ENCODE peak calls at places on chromosome 4, in eight cellular contexts. L is right lobe of liver, Y is neural progenitor cell, T is fibroblast of pulmonary artery, G is PC-3, A is ovary, Z is brain microvascular endothelial cell, V is pancreas. K is an unnamed sample.

GRCh38 chr4:54066718-54067129 is 2.3 kb upstream of the CHIC2 start:
- DNase-seq in Z (no peak), Y (no peak), V (no peak), G (no peak), T (peak), A (no peak), L (no peak), K (no peak)

GRCh38 chr4:41719417-41719816 is 29.1 kb downstream of the PHOX2B start:
- DNase-seq in V (no peak), Y (no peak), Z (no peak), L (no peak), G (peak), A (no peak), T (no peak), K (no peak)

GRCh38 chr4:46254788-46255187 is 130.9 kb upstream of the GABRG1 start:
- DNase-seq in G (peak), Z (no peak), V (no peak), Y (no peak), A (no peak), T (no peak), L (no peak), K (no peak)

GRCh38 chr4:102552781-102553180 is 51.6 kb downstream of the NFKB1 start:
- DNase-seq in L (no peak), A (no peak), T (peak), V (no peak), Z (no peak), G (no peak), Y (no peak), K (no peak)

GRCh38 chr4:78602334-78602733 is 50.8 kb downstream of the ANXA3 start:
- DNase-seq in A (no peak), Y (no peak), V (no peak), G (no peak), Z (no peak), L (no peak), T (no peak), K (no peak)

GRCh38 chr4:163693776-163694175 is 199.3 kb downstream of the TMA16 start:
- DNase-seq in T (no peak), Y (no peak), A (no peak), V (no peak), L (no peak), G (peak), Z (peak), K (no peak)

GRCh38 chr4:10079951-10080873 is 36.4 kb downstream of the WDR1 start:
- DNase-seq in A (peak), L (peak), T (no peak), G (no peak), V (peak), Z (no peak), Y (no peak), K (no peak)

GRCh38 chr4:151409470-151410313 is 716 bp downstream of the FHIP1A start:
- DNase-seq in Z (no peak), Y (peak), G (peak), T (peak), L (peak), V (peak), A (peak), K (peak)

GRCh38 chr4:16627999-16628398 is 270.4 kb downstream of the LDB2 start:
- DNase-seq in Z (peak), Y (no peak), T (peak), G (peak), A (no peak), L (no peak), V (no peak), K (no peak)

GRCh38 chr4:68592673-68593072 is 16.6 kb upstream of the UGT2B17 start:
- DNase-seq in G (no peak), T (no peak), Z (no peak), A (no peak), L (no peak), Y (no peak), V (no peak), K (no peak)

GRCh38 chr4:134365852-134366251 is 164.3 kb upstream of the PABPC4L start:
- DNase-seq in V (no peak), G (peak), T (no peak), Y (no peak), Z (no peak), A (no peak), L (no peak), K (no peak)

DNA sequence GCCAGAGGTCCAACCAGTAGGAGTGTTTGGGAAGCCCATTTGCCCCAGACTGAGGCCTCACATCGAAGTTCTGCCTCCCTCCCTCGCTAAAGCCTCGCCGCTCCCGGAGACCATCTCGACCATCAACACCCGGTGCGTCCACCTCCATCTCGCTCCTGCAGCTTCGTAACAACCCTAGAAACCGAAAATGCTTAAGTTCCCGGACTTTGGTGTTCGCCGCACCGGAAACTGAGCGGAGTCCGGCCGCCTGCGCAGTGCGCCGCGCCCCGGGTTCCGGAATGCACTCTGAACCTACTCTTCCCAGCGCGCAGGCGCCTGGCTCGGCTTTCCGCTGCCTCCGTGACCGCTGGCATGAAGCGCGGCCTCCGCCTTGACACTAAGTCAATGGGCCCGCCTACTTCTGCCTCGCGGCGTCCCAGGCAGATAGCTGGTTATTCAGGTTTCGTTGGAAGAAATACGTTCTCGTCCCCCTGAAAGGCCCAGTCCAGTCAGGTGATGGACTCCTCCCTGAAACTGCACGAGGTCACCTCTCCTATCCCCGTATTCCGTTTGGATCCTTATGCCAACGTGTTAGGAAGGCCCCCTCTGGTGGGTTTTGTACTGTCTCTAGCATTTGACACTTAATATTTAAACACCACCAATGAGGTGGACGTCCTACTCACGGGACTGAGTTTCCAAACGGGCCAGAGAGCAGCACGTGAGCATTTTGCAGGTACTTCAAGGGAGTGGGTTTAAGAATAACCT is 21.4 kb downstream of the FABP2 start:
- DNase-seq in A (peak), Y (peak), G (peak), Z (peak), V (peak), L (peak), T (peak), K (peak)
- TF ChIP-seq CTCF in A (no peak), Y (peak), G (no peak), Z (peak), V (no peak), L (no peak), T (peak), K (no peak)

DNA sequence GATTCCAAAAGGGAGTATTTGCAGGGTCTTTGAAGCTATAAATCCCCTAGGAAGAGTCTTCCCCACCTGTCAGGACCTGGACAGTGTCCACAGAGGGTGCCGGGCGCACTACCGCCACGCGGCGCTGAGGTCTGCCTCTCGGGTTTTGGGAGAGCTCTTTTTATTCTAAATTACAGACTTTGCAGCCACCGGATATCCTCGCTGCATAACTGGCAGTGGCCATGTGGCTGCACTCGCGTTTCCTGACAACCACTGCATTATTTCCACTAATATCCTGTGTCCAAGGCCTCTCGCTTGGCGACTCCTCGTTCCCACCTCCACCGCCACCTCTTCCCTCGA is 608 bp upstream of the TMEM131L start:
- DNase-seq in Z (peak), T (peak), G (peak), V (peak), A (peak), L (peak), Y (peak), K (peak)
- TF ChIP-seq CTCF in Z (peak), T (peak), G (no peak), V (no peak), A (peak), L (peak), Y (no peak), K (no peak)

GRCh38 chr4:51862781-51863180 is 19.8 kb downstream of the DCUN1D4 start:
- DNase-seq in G (no peak), V (no peak), Z (no peak), T (no peak), Y (no peak), L (no peak), A (no peak), K (no peak)

GRCh38 chr4:51862199-51862598 is 19.2 kb downstream of the DCUN1D4 start:
- DNase-seq in Y (no peak), Z (no peak), A (no peak), L (no peak), G (no peak), T (no peak), V (no peak), K (no peak)

GRCh38 chr4:51858605-51859211 is 15.8 kb downstream of the DCUN1D4 start:
- DNase-seq in Z (no peak), L (no peak), T (no peak), Y (no peak), A (no peak), G (no peak), V (no peak), K (no peak)

GRCh38 chr4:51855751-51856150 is 12.8 kb downstream of the DCUN1D4 start:
- DNase-seq in Z (no peak), T (no peak), V (no peak), A (no peak), L (no peak), G (no peak), Y (no peak), K (no peak)

GRCh38 chr4:51859476-51860032 is 16.6 kb downstream of the DCUN1D4 start:
- DNase-seq in L (no peak), Y (no peak), V (no peak), G (no peak), Z (no peak), A (no peak), T (no peak), K (no peak)
- TF ChIP-seq CTCF in L (no peak), Y (no peak), V (no peak), G (no peak), Z (no peak), A (no peak), T (no peak), K (no peak)

GRCh38 chr4:1851575-1852415 is 4.2 kb downstream of the LETM1 start:
- DNase-seq in A (no peak), V (no peak), G (no peak), Z (no peak), L (peak), T (no peak), Y (no peak), K (no peak)
- TF ChIP-seq CTCF in A (no peak), V (no peak), G (no peak), Z (no peak), L (no peak), T (no peak), Y (no peak), K (no peak)

GRCh38 chr4:97152159-97152558 is 991.1 kb downstream of the STPG2 start:
- DNase-seq in Y (no peak), T (no peak), G (no peak), A (no peak), Z (no peak), L (no peak), V (no peak), K (no peak)

GRCh38 chr4:97150966-97151365 is 992.3 kb downstream of the STPG2 start:
- DNase-seq in T (no peak), V (no peak), Y (no peak), A (no peak), G (peak), L (no peak), Z (no peak), K (no peak)

GRCh38 chr4:97153042-97153441 is 990.2 kb downstream of the STPG2 start:
- DNase-seq in Z (peak), A (no peak), G (peak), V (no peak), L (no peak), Y (peak), T (peak), K (no peak)
- TF ChIP-seq CTCF in Z (peak), A (no peak), G (peak), V (no peak), L (no peak), Y (peak), T (peak), K (no peak)

DNA sequence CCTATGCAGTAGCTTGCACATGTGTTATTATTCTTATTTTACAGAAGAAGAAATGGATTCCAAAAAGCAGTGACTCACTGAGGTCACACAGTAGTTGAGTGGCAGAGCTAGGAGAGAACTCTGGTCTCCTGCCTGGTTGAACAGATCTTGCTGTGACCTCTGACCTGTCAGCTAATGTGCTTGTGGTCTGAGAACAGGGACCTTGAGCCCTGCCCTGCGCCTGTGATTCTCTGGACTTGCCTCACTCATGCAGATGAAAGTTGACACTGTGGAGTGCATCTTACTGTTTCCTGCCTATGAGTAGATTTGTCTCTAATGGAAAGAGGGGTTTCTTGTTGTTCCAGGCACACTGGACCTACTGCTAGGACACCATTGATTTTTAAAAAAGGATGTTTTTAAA is 32.3 kb downstream of the ETNPPL start:
- DNase-seq in V (no peak), Z (no peak), L (peak), G (no peak), Y (no peak), A (no peak), T (no peak), K (no peak)
- TF ChIP-seq CTCF in V (no peak), Z (no peak), L (no peak), G (no peak), Y (no peak), A (no peak), T (no peak), K (no peak)

DNA sequence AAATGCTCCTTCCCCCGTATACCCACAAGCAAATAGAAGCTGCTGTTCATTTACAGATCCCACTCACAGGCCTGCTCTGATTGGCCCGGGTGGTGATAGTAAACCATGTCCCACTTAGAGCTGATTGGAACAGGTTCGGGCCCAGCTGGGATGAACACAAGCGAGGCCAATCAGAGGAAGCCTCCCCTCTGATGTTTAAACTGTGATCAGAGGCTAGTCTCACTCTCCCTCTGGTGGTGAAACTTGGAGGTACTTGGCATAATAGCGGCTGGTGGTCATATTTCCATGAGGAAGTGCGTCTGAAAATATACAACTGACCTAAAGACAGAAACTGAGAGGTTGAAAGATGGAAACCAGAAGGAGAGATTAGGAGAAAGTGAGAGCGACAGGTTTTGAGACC is 51.5 kb upstream of the TRPC3 start:
- DNase-seq in V (no peak), Y (peak), T (peak), G (peak), L (no peak), Z (peak), A (no peak), K (peak)
- TF ChIP-seq CTCF in V (no peak), Y (peak), T (peak), G (peak), L (peak), Z (peak), A (no peak), K (peak)

GRCh38 chr4:157271166-157271869 is 50.8 kb downstream of the GRIA2 start:
- DNase-seq in L (no peak), A (no peak), T (no peak), G (peak), Y (no peak), Z (peak), V (no peak), K (no peak)
- TF ChIP-seq CTCF in L (no peak), A (no peak), T (no peak), G (no peak), Y (no peak), Z (no peak), V (no peak), K (no peak)

GRCh38 chr4:99201687-99202086 is 17.4 kb downstream of the ADH6 start:
- DNase-seq in G (no peak), L (no peak), A (no peak), Y (no peak), V (no peak), T (peak), Z (no peak), K (no peak)
- TF ChIP-seq CTCF in G (peak), L (peak), A (peak), Y (no peak), V (no peak), T (peak), Z (peak), K (no peak)

GRCh38 chr4:3452376-3452775 is 10.6 kb downstream of the HGFAC start:
- DNase-seq in Z (no peak), V (no peak), A (no peak), Y (peak), G (peak), L (no peak), T (peak), K (no peak)
- TF ChIP-seq CTCF in Z (peak), V (peak), A (no peak), Y (peak), G (peak), L (no peak), T (peak), K (peak)

K was measured in GM20000.